ENCODE peak calls at places on chromosome 16, in seven cellular contexts. F, U, C, A, R, T and O are unnamed samples.

GRCh38 chr16:67663151-67663876 is 2.6 kb downstream of the PARD6A start:
- DNase-seq in U (peak), C (no peak), F (no peak), R (peak), A (peak), T (peak), O (no peak)

GRCh38 chr16:53692146-53692545 is 11.5 kb downstream of the RPGRIP1L start:
- DNase-seq in R (peak), T (peak), F (no peak), A (peak), U (peak), C (no peak), O (peak)

GRCh38 chr16:49986351-49987124 is 38.5 kb upstream of the CNEP1R1 start:
- DNase-seq in C (no peak), F (peak), T (no peak), A (peak), U (no peak), R (no peak), O (peak)

GRCh38 chr16:27293343-27293742 is 20.4 kb upstream of the IL4R start:
- DNase-seq in A (no peak), T (no peak), U (no peak), R (no peak), C (no peak), F (no peak), O (no peak)

GRCh38 chr16:68915561-68915960 is 72.2 kb downstream of the TANGO6 start:
- DNase-seq in C (no peak), U (no peak), A (no peak), T (no peak), R (no peak), F (no peak), O (peak)

GRCh38 chr16:67242138-67242730 is 5.0 kb downstream of the FHOD1 start:
- DNase-seq in F (no peak), R (no peak), C (no peak), U (no peak), A (no peak), T (no peak), O (no peak)

GRCh38 chr16:27330542-27330941 is 16.8 kb downstream of the IL4R start:
- DNase-seq in C (no peak), A (no peak), R (no peak), F (peak), T (peak), U (peak), O (no peak)

GRCh38 chr16:13480801-13481200 is 439.2 kb upstream of the ERCC4 start:
- DNase-seq in A (no peak), F (no peak), R (no peak), U (no peak), C (no peak), T (no peak), O (no peak)

GRCh38 chr16:64826374-64826773 is 295.5 kb downstream of the CDH11 start:
- DNase-seq in U (no peak), C (no peak), F (peak), R (no peak), A (no peak), T (no peak), O (no peak)

GRCh38 chr16:14427371-14427948 is 202.6 kb downstream of the PARN start:
- DNase-seq in U (no peak), C (no peak), R (no peak), F (peak), A (no peak), T (peak), O (no peak)

GRCh38 chr16:9351440-9351839 is 260.0 kb downstream of the HAPSTR1 start:
- DNase-seq in U (no peak), T (no peak), A (no peak), C (no peak), F (no peak), R (peak), O (no peak)

GRCh38 chr16:57479422-57480126 is 6.7 kb downstream of the DOK4 start:
- DNase-seq in R (peak), U (peak), C (no peak), A (peak), T (peak), F (peak), O (no peak)

GRCh38 chr16:23506606-23506994 is 3.7 kb downstream of the GGA2 start:
- DNase-seq in C (no peak), U (no peak), A (no peak), R (no peak), F (no peak), T (no peak), O (no peak)
- H3K4me2 ChIP-seq in C (no peak), U (no peak), A (no peak), R (peak), F (no peak), T (no peak), O (no peak)

DNA sequence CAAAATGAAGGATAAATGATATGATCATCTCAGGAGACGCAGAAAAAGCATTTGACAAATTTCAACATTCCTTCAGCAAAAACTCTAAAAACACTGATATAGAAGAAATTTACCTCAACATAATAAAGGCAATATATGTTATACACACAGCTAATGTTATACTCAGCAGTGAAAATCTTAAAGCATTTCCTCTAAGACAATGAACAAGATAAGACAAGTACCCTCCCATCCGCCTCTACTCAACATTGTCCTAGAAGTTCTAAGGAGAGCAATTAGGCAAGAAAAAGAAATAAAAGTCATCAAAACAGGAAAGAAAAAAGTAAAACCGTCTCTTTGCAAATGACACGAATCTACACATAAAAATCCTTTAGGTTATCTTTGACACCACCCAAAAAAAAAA is 1432.8 kb downstream of the CDH11 start:
- DNase-seq in A (no peak), U (no peak), C (no peak), R (no peak), F (no peak), T (no peak), O (no peak)
- H4K8ac ChIP-seq in A (no peak), U (no peak), C (no peak), R (no peak), F (no peak), T (no peak), O (no peak)

GRCh38 chr16:80103463-80103862 is 437.3 kb upstream of the DYNLRB2 start:
- DNase-seq in R (no peak), F (no peak), C (no peak), T (no peak), U (no peak), A (no peak), O (no peak)
- H3K4me2 ChIP-seq in R (no peak), F (no peak), C (no peak), T (no peak), U (no peak), A (no peak), O (no peak)

GRCh38 chr16:1443403-1443973 is 868 bp downstream of the CCDC154 start:
- DNase-seq in C (no peak), T (no peak), F (no peak), A (peak), R (no peak), U (no peak), O (no peak)
- H4K8ac ChIP-seq in C (no peak), T (no peak), F (no peak), A (no peak), R (peak), U (no peak), O (no peak)

GRCh38 chr16:76265434-76266045 is 11.7 kb upstream of the CNTNAP4 start:
- DNase-seq in A (peak), C (no peak), U (peak), F (peak), R (peak), T (peak), O (peak)
- H3K4me2 ChIP-seq in A (no peak), C (no peak), U (no peak), F (no peak), R (no peak), T (no peak), O (no peak)

GRCh38 chr16:85947511-85948509 is 48.8 kb downstream of the IRF8 start:
- DNase-seq in R (no peak), T (no peak), A (no peak), U (no peak), C (no peak), F (no peak), O (no peak)
- H4K8ac ChIP-seq in R (peak), T (no peak), A (no peak), U (no peak), C (no peak), F (no peak), O (no peak)

GRCh38 chr16:16025214-16025968 is 76.0 kb downstream of the ABCC1 start:
- DNase-seq in A (no peak), F (peak), T (peak), R (no peak), C (no peak), U (no peak), O (no peak)

GRCh38 chr16:16030449-16030848 is 81.0 kb downstream of the ABCC1 start:
- DNase-seq in R (no peak), F (no peak), A (no peak), C (no peak), U (no peak), T (no peak), O (no peak)

GRCh38 chr16:16028311-16028999 is 79.0 kb downstream of the ABCC1 start:
- DNase-seq in T (no peak), A (no peak), R (no peak), C (no peak), F (no peak), U (no peak), O (no peak)

GRCh38 chr16:16029431-16030011 is 80.1 kb downstream of the ABCC1 start:
- DNase-seq in F (peak), R (no peak), T (peak), U (no peak), C (no peak), A (no peak), O (peak)

GRCh38 chr16:16027728-16028310 is 78.4 kb downstream of the ABCC1 start:
- DNase-seq in U (no peak), R (no peak), T (no peak), A (no peak), F (no peak), C (no peak), O (no peak)
- H3K4me2 ChIP-seq in U (no peak), R (no peak), T (no peak), A (no peak), F (no peak), C (no peak), O (no peak)

DNA sequence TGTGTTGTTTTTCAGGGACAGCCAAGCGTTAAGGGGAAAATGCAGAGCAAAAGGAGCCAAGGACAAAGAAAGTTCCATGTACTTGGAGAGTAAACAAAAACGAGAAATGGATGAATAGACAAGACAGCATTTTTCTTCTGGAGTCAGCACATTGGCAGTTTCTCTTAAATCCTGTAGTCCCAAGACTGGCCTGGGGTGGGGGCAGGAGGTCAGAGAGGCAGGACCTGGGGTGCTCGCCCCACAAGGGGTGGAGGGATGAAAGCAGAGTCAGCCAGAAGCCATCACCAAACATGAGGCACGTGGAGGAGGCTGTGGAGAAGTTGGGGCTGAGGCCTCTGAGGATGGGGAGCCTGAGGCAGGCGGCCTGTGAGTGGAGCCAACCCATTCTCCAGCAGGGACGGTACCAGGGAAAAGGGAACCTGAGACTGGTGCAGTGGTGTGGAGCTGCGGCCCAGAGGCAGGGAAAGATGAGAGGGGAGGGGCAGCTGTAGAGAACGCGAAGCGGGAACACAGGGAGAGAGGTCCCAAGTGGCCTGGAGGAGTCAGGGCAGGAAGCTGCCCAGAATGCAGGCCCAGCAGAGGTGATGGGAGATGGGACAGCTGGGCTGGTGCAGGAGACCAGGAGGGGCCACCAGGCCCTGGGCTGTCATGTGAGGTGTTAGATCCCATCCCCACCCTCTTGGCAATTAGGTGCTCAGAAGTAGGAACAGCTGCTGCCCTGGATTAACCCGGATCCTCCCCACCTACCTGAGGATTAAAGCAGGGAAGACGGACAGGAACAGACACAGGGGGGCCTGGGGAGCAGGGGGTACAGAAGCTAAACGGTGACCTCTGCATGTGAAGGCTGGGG is 3.3 kb downstream of the TLCD3B start:
- DNase-seq in A (no peak), F (no peak), R (no peak), T (no peak), U (no peak), C (no peak), O (no peak)
- H4K8ac ChIP-seq in A (no peak), F (no peak), R (no peak), T (no peak), U (no peak), C (no peak), O (no peak)

GRCh38 chr16:19210175-19210924 is 42.3 kb downstream of the SYT17 start:
- DNase-seq in R (no peak), F (peak), U (no peak), A (no peak), T (peak), C (no peak), O (peak)
- H3K4me2 ChIP-seq in R (no peak), F (peak), U (no peak), A (no peak), T (no peak), C (no peak), O (no peak)

GRCh38 chr16:11514283-11514682 is 72.4 kb downstream of the LITAF start:
- DNase-seq in C (no peak), R (no peak), U (no peak), T (no peak), A (no peak), F (no peak), O (no peak)
- H4K8ac ChIP-seq in C (no peak), R (peak), U (no peak), T (no peak), A (no peak), F (no peak), O (no peak)